ENCODE peak calls at places on chromosomes 16 and 17, in eight cellular contexts. X, D, U, F, O, B, H and Y are unnamed samples. For H3K4me1 and H3K27me3, the result is how much of the 10 kb centered on the place peaks cover.

GRCh38 chr17:81252336-81253329 is 13.5 kb downstream of the NDUFAF8 start:
- DNase-seq in X (no peak), U (no peak), O (no peak), H (no peak), B (no peak), F (no peak), D (no peak), Y (no peak)

GRCh38 chr16:2473999-2474876 is 689 bp upstream of the TBC1D24 start:
- DNase-seq in H (peak), F (peak), X (peak), U (peak), O (no peak), D (peak), B (peak), Y (no peak)

GRCh38 chr17:19440421-19440820 is 29.4 kb downstream of the RNF112 start:
- DNase-seq in O (no peak), U (no peak), B (no peak), D (no peak), X (no peak), H (no peak), F (no peak), Y (no peak)

GRCh38 chr17:66843606-66844005 is 8.7 kb downstream of the CACNG5 start:
- DNase-seq in D (no peak), O (no peak), U (no peak), H (no peak), F (no peak), X (no peak), B (no peak), Y (no peak)

GRCh38 chr16:58084635-58085034 is 44.5 kb downstream of the CFAP20 start:
- DNase-seq in F (no peak), D (no peak), H (no peak), O (no peak), X (no peak), B (no peak), U (no peak), Y (no peak)

GRCh38 chr17:19331134-19331533 is 31.4 kb downstream of the B9D1 start:
- DNase-seq in B (no peak), X (no peak), F (no peak), H (peak), U (no peak), O (peak), D (no peak), Y (no peak)

GRCh38 chr17:78495634-78496033 is 81.6 kb downstream of the DNAH17 start:
- DNase-seq in H (no peak), D (no peak), U (no peak), O (no peak), B (no peak), X (no peak), F (no peak), Y (no peak)

GRCh38 chr16:47110939-47111338 is 32.8 kb downstream of the NETO2 start:
- DNase-seq in F (peak), B (no peak), H (no peak), D (no peak), U (no peak), O (no peak), X (no peak), Y (no peak)

GRCh38 chr17:43940630-43941029 is 1.6 kb downstream of the PPY start:
- DNase-seq in U (peak), O (no peak), X (no peak), B (no peak), D (peak), F (peak), H (no peak), Y (no peak)

GRCh38 chr16:84913315-84913714 is 93.5 kb downstream of the CRISPLD2 start:
- DNase-seq in B (no peak), D (no peak), O (peak), X (no peak), H (no peak), F (no peak), U (no peak), Y (no peak)

GRCh38 chr16:27113341-27113841 is 46.7 kb downstream of the C16orf82 start:
- DNase-seq in U (no peak), F (no peak), X (no peak), H (no peak), B (no peak), O (no peak), D (no peak), Y (peak)

GRCh38 chr17:40949406-40949805 is 12.0 kb upstream of the KRT23 start:
- DNase-seq in U (peak), X (no peak), F (peak), D (no peak), O (no peak), B (no peak), H (no peak), Y (no peak)

GRCh38 chr16:67426950-67427349 is 4.0 kb upstream of the HSD11B2 start:
- DNase-seq in X (no peak), H (no peak), F (no peak), O (no peak), B (no peak), U (no peak), D (no peak), Y (no peak)

GRCh38 chr16:30367349-30368009 is 2.8 kb downstream of the TBC1D10B start:
- DNase-seq in F (no peak), U (no peak), X (no peak), H (no peak), D (no peak), O (no peak), B (no peak), Y (no peak)

GRCh38 chr17:81391964-81392908 is 3.0 kb upstream of the BAHCC1 start:
- DNase-seq in U (peak), X (peak), H (no peak), B (no peak), O (peak), D (peak), F (no peak), Y (no peak)

GRCh38 chr17:57288034-57288752 is 31.9 kb downstream of the MSI2 start:
- DNase-seq in F (no peak), X (no peak), O (no peak), B (no peak), D (no peak), H (no peak), U (no peak), Y (no peak)

GRCh38 chr16:18816286-18816685 is 14.9 kb upstream of the ARL6IP1 start:
- DNase-seq in H (no peak), X (no peak), U (no peak), D (no peak), F (no peak), B (no peak), O (no peak), Y (no peak)

GRCh38 chr17:33778505-33779398 is 476.3 kb upstream of the CCL2 start:
- DNase-seq in B (peak), H (peak), X (peak), F (peak), U (peak), O (no peak), D (peak), Y (no peak)

GRCh38 chr17:58325976-58326468 is 2.6 kb downstream of the TSPOAP1 start:
- DNase-seq in H (no peak), U (no peak), X (no peak), D (no peak), B (no peak), O (no peak), F (no peak), Y (no peak)

GRCh38 chr16:88970095-88970494 is 6.9 kb downstream of the CBFA2T3 start:
- DNase-seq in F (no peak), O (no peak), H (no peak), D (no peak), U (no peak), B (no peak), X (no peak), Y (no peak)

GRCh38 chr17:50322271-50322670 is 23.7 kb upstream of the XYLT2 start:
- DNase-seq in B (no peak), X (no peak), U (no peak), D (no peak), F (no peak), H (no peak), O (no peak), Y (no peak)

GRCh38 chr17:12415031-12415430 is 250.7 kb upstream of the MYOCD start:
- DNase-seq in F (no peak), D (no peak), U (no peak), X (no peak), O (no peak), B (no peak), H (no peak), Y (no peak)

DNA sequence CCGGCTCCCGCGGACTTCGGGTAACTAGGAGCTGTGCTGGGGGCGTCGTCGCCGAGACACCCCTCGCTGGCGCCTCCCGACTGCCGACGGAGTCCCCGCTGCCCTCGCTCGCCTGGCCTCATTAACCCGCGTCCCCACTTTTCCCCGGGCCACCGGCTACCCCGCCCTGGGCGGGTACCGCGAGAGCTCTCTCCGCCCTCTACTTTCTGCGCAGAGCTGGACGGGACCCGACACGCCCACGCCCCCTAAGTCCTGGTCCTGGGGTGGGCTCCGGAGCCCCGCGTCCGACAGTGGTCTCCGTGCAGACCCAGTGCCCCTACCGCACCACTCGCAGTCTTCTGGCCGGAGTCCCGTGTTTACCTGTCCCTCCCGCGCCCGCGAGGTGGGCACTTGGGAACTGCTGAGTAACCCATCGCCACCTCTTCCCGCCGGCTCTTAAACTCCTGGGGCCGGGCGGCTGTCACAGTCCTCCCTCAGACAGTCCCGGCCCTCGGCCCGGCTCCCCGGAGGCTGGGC is 421 bp upstream of the TLCD1 start:
- DNase-seq in U (peak), H (peak), X (no peak), F (peak), O (peak), B (peak), D (no peak), Y (peak)
- H3K4me1 ChIP-seq in U (under half), H (half or more), X (under half), F (under half), O (under half), B (under half), D (under half), Y (under half)

DNA sequence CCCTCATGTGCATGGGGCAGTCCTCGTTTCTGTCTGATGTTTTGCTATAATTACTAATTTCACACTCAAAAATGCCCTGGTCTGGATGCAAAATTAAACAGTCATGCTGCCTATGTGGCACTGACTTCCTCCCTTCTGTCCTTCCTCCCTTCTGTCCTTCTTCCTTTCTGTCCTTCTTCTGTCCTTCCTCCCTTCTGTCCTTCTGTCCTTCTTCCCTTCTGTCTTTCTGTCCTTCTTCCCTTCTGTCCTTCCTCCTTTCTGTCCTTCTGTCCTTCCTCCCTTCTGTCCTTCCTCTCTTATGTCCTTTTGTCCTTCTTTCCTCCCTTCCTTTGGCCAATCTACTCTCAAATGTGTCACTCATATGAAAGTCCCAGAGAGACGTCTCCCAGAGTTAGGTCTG is 93.8 kb downstream of the IRF8 start:
- DNase-seq in B (no peak), H (no peak), F (no peak), X (no peak), O (no peak), U (no peak), D (no peak), Y (no peak)
- H3K27me3 ChIP-seq in B (under half), H (under half), F (under half), X (under half), O (under half), U (under half), D (under half), Y (under half)

DNA sequence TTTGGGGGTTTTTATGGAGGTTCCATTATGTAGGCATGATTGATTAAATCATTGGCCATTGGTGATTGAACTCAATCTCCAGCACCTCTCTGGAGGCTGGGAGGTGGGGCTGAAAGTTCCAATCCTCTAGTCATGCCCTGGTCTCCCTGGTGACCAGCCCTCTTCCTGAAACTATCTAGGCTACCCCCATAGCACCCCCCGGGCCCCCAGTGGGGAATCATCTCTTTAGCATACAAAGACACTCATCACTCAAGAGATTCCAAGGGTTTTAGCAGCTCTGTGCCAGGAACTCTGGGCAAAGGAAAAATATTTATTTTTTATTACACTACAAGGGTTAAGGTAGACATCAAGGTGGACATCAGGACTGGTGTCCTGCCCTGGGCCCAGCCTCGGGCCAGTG is 10.6 kb downstream of the SLC46A1 start:
- DNase-seq in H (no peak), X (no peak), U (no peak), D (no peak), F (no peak), O (no peak), B (no peak), Y (no peak)
- H3K27ac ChIP-seq in H (no peak), X (no peak), U (no peak), D (no peak), F (no peak), O (no peak), B (no peak), Y (no peak)

GRCh38 chr16:87383522-87384161 is at the start of gene FBXO31:
- DNase-seq in B (peak), F (peak), X (peak), D (peak), U (peak), H (peak), O (peak), Y (peak)
- H3K4me1 ChIP-seq in B (under half), F (under half), X (under half), D (under half), U (under half), H (half or more), O (half or more), Y (under half)

GRCh38 chr17:7441202-7441705 is 1.9 kb downstream of the FGF11 start:
- DNase-seq in X (no peak), B (no peak), D (no peak), F (no peak), H (no peak), O (no peak), U (no peak), Y (no peak)
- H3K27me3 ChIP-seq in X (under half), B (under half), D (under half), F (half or more), H (half or more), O (half or more), U (under half), Y (under half)

DNA sequence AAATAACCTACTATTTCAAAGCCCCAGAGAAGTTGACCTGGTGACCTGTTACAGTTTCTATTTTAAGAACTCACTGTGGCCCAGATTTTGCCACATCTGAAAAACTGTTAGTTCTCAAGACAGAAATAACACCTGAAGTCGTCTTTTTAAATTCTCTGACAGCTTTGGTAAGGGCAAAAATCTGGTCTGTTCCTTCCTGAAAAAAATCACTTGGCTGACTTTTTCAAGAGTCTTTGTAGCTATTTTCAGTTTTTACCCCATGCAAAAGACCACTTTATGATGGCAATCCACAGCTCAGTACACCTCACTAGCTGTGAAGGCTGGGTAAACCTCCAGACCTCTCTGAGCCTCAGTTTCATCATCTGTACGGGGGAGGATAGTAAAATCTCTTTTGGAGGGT is 60.7 kb upstream of the SREBF1 start:
- DNase-seq in H (no peak), U (no peak), O (no peak), F (no peak), B (no peak), X (no peak), D (no peak), Y (no peak)
- H3K27ac ChIP-seq in H (no peak), U (no peak), O (no peak), F (no peak), B (no peak), X (no peak), D (no peak), Y (no peak)

GRCh38 chr17:77453613-77454559 is 313.1 kb downstream of the SEC14L1 start:
- DNase-seq in X (peak), O (no peak), U (peak), B (peak), H (peak), F (no peak), D (no peak), Y (no peak)
- H3K4me1 ChIP-seq in X (under half), O (half or more), U (half or more), B (under half), H (half or more), F (half or more), D (under half), Y (under half)

GRCh38 chr17:74049167-74049797 is 154.2 kb upstream of the RPL38 start:
- DNase-seq in X (no peak), B (no peak), D (no peak), H (no peak), F (no peak), O (no peak), U (no peak), Y (no peak)

GRCh38 chr17:74052993-74053744 is 150.3 kb upstream of the RPL38 start:
- DNase-seq in U (peak), H (no peak), X (no peak), D (no peak), B (no peak), F (no peak), O (no peak), Y (no peak)

GRCh38 chr17:74055508-74056160 is 147.8 kb upstream of the RPL38 start:
- DNase-seq in F (peak), H (no peak), U (no peak), D (no peak), X (no peak), B (no peak), O (no peak), Y (no peak)

GRCh38 chr17:74054249-74054648 is 149.2 kb upstream of the RPL38 start:
- DNase-seq in O (no peak), B (no peak), X (no peak), F (no peak), H (no peak), D (no peak), U (no peak), Y (no peak)

GRCh38 chr17:74051348-74051747 is 152.1 kb upstream of the RPL38 start:
- DNase-seq in H (no peak), D (no peak), F (no peak), B (no peak), U (no peak), X (no peak), O (no peak), Y (no peak)
- H3K27me3 ChIP-seq in H (under half), D (under half), F (under half), B (under half), U (under half), X (under half), O (half or more), Y (under half)

DNA sequence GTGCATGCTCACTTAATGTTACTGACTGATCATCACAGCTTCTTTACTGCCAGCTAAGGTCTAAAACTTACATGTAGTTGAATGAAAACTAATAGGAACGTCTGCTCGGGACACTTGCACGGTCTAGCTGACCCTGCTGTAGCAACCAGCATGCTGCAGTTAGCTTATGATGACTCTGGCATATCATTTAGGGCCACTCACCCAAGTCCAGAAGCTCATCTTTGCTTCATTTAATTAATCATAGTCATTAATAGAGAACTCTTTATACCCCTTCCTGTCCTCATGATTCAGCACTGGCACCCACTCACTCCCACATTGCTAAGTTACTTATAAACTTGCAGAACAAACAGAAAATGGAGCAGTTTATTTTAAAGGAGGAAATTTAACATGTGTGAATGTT is 136.3 kb downstream of the NLK start:
- DNase-seq in H (no peak), D (no peak), F (no peak), X (no peak), B (no peak), O (no peak), U (no peak), Y (no peak)
- H3K27ac ChIP-seq in H (no peak), D (no peak), F (no peak), X (peak), B (no peak), O (no peak), U (no peak), Y (no peak)

DNA sequence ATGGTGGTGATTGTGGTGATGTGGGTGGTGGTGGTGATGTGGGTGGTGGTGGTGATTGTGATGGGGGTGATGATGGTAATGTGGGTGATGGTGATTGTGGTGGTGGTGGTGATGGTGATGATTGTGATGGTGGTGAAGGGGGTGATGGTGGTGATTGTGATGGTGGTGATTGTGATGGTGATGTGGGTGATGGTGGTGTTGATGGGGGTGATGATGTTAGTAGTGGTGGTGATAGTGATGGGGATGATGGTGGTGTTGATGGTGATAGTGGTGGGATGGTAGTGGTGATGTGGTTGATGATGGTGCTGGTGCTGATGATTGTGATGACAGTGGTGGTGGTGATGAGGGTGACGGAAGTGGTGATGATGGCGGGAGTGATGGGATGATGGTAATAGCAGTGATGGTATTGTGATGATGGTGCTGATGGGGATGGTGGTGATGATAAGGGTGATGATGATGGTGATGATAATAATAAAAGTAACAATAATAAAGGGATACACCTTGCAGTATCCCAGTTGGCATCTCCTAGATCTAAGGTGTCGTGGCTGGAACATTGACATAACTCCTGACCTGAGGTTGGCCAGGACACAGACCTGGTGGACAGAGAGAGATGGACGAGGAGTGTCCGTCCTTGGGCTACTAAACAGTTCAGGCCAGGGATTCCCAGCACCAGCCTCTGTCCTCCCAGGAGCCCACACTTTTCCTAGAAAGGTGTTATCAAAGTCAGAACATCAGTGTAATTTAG is 344.5 kb downstream of the SEC14L1 start:
- DNase-seq in U (no peak), X (no peak), D (no peak), H (no peak), F (no peak), B (no peak), O (no peak), Y (no peak)
- H3K4me1 ChIP-seq in U (under half), X (under half), D (under half), H (under half), F (under half), B (under half), O (half or more), Y (under half)